ENCODE peak calls at places on chromosomes 11 and 22, in six cellular contexts. O, R, F, B, S and C are unnamed samples.

GRCh38 chr11:78465169-78465942 is 47.7 kb upstream of the GAB2 start:
- DNase-seq in B (no peak), O (no peak), R (no peak), F (no peak), S (no peak), C (peak; percentile 65)

GRCh38 chr11:47669856-47670255 is 27.5 kb upstream of the MTCH2 start:
- DNase-seq in O (no peak), B (no peak), R (no peak), S (no peak), F (no peak), C (no peak)

GRCh38 chr11:63639195-63639832 is 25.1 kb upstream of the PLAAT3 start:
- DNase-seq in R (peak; percentile 29), F (peak; percentile 58), O (no peak), S (no peak), B (no peak), C (peak; percentile 25)

GRCh38 chr11:120577624-120578363 is 66.2 kb downstream of the GRIK4 start:
- DNase-seq in O (no peak), B (no peak), F (no peak), S (no peak), R (no peak), C (no peak)

GRCh38 chr11:35747638-35748037 is 85.1 kb downstream of the TRIM44 start:
- DNase-seq in O (no peak), F (no peak), S (no peak), B (peak; percentile 9), R (no peak), C (no peak)

GRCh38 chr22:18024276-18024939 is at the start of gene MICAL3:
- DNase-seq in R (peak; percentile 88), O (peak; percentile 71), B (peak; percentile 54), S (peak; percentile 64), F (peak; percentile 65), C (peak; percentile 88)

GRCh38 chr11:65417702-65418430 is 4.7 kb upstream of the NEAT1 start:
- DNase-seq in S (peak; percentile 52), B (no peak), F (peak; percentile 19), O (no peak), R (peak; percentile 74), C (peak; percentile 56)

GRCh38 chr11:60870733-60871377 is 3.5 kb downstream of the ZP1 start:
- DNase-seq in S (peak; percentile 87), B (no peak), O (no peak), R (no peak), F (no peak), C (no peak)

GRCh38 chr22:46149493-46149997 is 781 bp upstream of the PPARA start:
- DNase-seq in S (peak; percentile 69), B (peak; percentile 48), F (no peak), O (peak; percentile 11), R (peak; percentile 56), C (peak; percentile 10)

GRCh38 chr11:70510106-70510505 is 111.8 kb downstream of the CTTN start:
- DNase-seq in O (no peak), S (no peak), B (no peak), R (no peak), F (no peak), C (no peak)

DNA sequence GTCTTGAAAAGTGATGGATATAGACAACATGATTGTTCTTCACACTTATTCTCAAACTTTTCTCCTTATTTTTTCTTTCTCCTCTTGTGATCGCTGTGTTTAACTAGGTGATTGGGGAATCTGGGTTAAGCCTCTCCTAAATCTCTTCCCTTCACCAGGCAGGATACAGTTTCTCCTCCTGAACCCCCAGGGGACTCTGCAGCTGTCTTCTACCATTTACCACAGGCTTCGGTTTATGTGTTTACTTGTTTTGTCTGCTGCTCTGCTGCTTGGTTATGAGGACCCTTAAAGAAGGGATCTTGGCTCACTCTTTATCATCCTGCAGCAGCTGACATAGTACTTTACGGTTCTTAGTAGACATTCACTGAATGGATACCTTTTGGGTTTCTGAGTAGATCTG is 124.2 kb downstream of the NCAM1 start:
- DNase-seq in F (no peak), B (no peak), R (no peak), O (no peak), S (no peak), C (no peak)
- H3K4me3 ChIP-seq in F (no peak overlapping the region), B (no peak overlapping the region), R (no peak overlapping the region), O (no peak overlapping the region), S (no peak overlapping the region), C (no peak overlapping the region)

GRCh38 chr11:443542-444199 is 1.9 kb upstream of the ANO9 start:
- DNase-seq in O (no peak), F (peak; percentile 30), R (peak; percentile 31), S (no peak), B (no peak), C (no peak)

GRCh38 chr11:445765-446588 is 4.1 kb upstream of the PTDSS2 start:
- DNase-seq in R (peak; percentile 69), B (no peak), O (no peak), F (no peak), S (no peak), C (no peak)

GRCh38 chr11:442611-443081 is 835 bp upstream of the ANO9 start:
- DNase-seq in S (no peak), R (peak; percentile 3), B (no peak), F (no peak), O (no peak), C (no peak)

GRCh38 chr11:446886-447285 is 3.2 kb upstream of the PTDSS2 start:
- DNase-seq in B (no peak), R (peak; percentile 22), S (no peak), O (no peak), F (no peak), C (peak; percentile 24)

DNA sequence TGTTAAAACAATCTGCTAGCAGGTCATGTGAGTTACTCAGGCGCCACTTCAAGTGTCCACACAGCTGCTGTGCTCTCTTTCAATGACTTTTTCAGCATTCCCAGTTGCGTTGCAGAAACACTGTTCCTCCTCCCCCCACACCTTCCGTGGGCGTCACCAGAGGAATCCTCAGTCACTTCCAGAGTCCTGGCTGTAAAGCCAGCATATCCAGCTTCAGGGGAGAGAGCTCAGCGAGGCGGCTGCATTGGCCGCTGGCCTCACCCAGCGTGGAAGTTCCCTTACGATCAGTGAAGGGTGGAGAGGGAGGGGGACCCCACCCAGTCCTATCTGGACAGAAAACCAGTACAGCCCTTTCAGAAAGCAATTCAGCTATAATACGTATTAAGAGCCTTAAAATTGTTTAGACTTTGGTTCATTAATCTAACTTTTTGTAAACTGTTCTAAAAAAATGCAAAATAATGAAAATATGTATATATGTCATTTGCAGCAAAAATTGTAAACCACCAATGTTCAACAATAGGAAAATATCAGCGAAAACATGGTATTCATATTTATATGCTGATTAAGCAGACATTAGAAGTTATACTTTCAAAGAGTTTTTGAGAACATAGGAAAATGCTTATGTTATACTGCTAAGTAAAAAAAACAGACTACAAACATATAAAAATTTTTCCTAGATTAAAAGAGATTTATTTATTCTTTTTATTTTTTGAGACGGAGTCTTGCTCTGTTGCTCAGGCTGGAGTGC is 2.8 kb upstream of the ANO9 start:
- DNase-seq in F (peak; percentile 19), S (no peak), O (peak; percentile 68), R (peak; percentile 74), B (no peak), C (no peak)
- H2AFZ ChIP-seq in F (peak overlapping the region; percentile 37), S (no peak overlapping the region), O (peak overlapping the region; percentile 94), R (no peak overlapping the region), B (peak overlapping the region; percentile 60), C (no peak overlapping the region)

GRCh38 chr11:75339685-75340409 is 11.6 kb downstream of the ARRB1 start:
- DNase-seq in S (peak; percentile 42), R (no peak), O (no peak), F (no peak), B (no peak), C (peak; percentile 43)

GRCh38 chr11:75344186-75344585 is 7.3 kb downstream of the ARRB1 start:
- DNase-seq in F (no peak), B (no peak), R (no peak), S (peak; percentile 39), O (no peak), C (no peak)

GRCh38 chr11:75342966-75343870 is 8.2 kb downstream of the ARRB1 start:
- DNase-seq in R (peak; percentile 84), B (no peak), S (no peak), F (peak; percentile 62), O (peak; percentile 52), C (no peak)

GRCh38 chr11:75342231-75342918 is 9.1 kb downstream of the ARRB1 start:
- DNase-seq in F (no peak), R (no peak), B (no peak), S (no peak), O (no peak), C (no peak)

DNA sequence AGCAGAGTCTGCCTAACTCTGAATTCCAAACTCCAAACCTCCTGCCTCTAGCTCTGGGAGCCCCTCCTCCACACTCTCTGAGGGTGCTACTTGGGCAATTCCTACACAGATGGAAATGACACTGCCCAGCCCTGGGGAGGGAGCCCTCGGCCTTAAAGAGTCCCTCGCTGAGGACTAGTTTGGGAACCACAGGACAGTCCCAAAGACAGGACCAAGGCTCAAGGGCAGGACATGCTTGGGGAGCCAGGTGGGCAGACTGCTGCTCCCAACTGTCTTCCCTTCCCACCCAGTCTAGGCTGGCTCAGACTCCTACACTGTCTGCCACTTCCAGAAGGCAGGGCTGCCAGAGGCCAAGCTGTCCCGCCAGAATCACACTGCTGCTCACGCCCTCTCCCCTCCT is 9.9 kb downstream of the ARRB1 start:
- DNase-seq in B (no peak), F (no peak), R (no peak), O (no peak), S (no peak), C (no peak)
- H3K4me3 ChIP-seq in B (no peak overlapping the region), F (no peak overlapping the region), R (no peak overlapping the region), O (no peak overlapping the region), S (no peak overlapping the region), C (no peak overlapping the region)

GRCh38 chr22:28969401-28970168 is 86.2 kb downstream of the ZNRF3 start:
- DNase-seq in O (no peak), B (no peak), F (no peak), S (no peak), R (no peak), C (no peak)
- H2AFZ ChIP-seq in O (no peak overlapping the region), B (no peak overlapping the region), F (no peak overlapping the region), S (no peak overlapping the region), R (no peak overlapping the region), C (no peak overlapping the region)

GRCh38 chr22:39534591-39535301 is 2.2 kb upstream of the RPS19BP1 start:
- DNase-seq in S (peak; percentile 89), F (peak; percentile 58), R (peak; percentile 90), B (peak; percentile 89), O (peak; percentile 72), C (peak; percentile 78)

GRCh38 chr22:39536711-39537110 is 4.2 kb upstream of the RPS19BP1 start:
- DNase-seq in F (no peak), R (no peak), B (no peak), S (no peak), O (no peak), C (no peak)

GRCh38 chr22:39535831-39536449 is 3.4 kb upstream of the RPS19BP1 start:
- DNase-seq in O (no peak), S (no peak), R (no peak), F (no peak), B (no peak), C (no peak)

GRCh38 chr22:39534092-39534506 is 1.6 kb upstream of the RPS19BP1 start:
- DNase-seq in R (no peak), S (no peak), B (no peak), O (no peak), F (no peak), C (no peak)

GRCh38 chr22:39535302-39535805 is 2.8 kb upstream of the RPS19BP1 start:
- DNase-seq in R (no peak), F (no peak), B (no peak), S (no peak), O (no peak), C (no peak)
- H3K4me3 ChIP-seq in R (no peak overlapping the region), F (no peak overlapping the region), B (peak overlapping the region; percentile 10), S (no peak overlapping the region), O (no peak overlapping the region), C (no peak overlapping the region)